ENCODE peak calls at places on chromosomes 11 and 22, in five cellular contexts. D, W, R, P and M are unnamed samples.

GRCh38 chr22:19085233-19086043 is 36.8 kb downstream of the DGCR2 start:
- DNase-seq in D (no peak), W (no peak), R (no peak), P (no peak), M (no peak)

GRCh38 chr22:50502628-50503474 is 4.7 kb downstream of the LMF2 start:
- DNase-seq in P (no peak), D (no peak), W (no peak), R (no peak), M (no peak)

GRCh38 chr22:31093956-31094622 is 13.0 kb downstream of the SMTN start:
- DNase-seq in D (no peak), P (no peak), R (no peak), W (no peak), M (peak; percentile 46)

GRCh38 chr22:24928322-24928721 is 18.2 kb downstream of the LHFPL7 start:
- DNase-seq in R (no peak), D (no peak), P (no peak), W (no peak), M (no peak)

GRCh38 chr11:67117667-67118058 is 1.4 kb upstream of the KDM2A start:
- DNase-seq in D (peak; percentile 19), R (no peak), W (peak; percentile 24), P (no peak), M (no peak)

GRCh38 chr11:44790211-44790610 is 63.4 kb downstream of the TSPAN18 start:
- DNase-seq in P (no peak), R (no peak), D (no peak), W (no peak), M (no peak)

GRCh38 chr11:11876458-11876857 is 34.7 kb downstream of the USP47 start:
- DNase-seq in R (no peak), P (peak; percentile 13), W (peak; percentile 16), D (no peak), M (no peak)

GRCh38 chr11:111541209-111542061 is 915 bp downstream of the LAYN start:
- DNase-seq in P (no peak), W (peak; percentile 23), D (no peak), R (peak; percentile 50), M (no peak)

GRCh38 chr11:67648140-67648795 is 2.3 kb downstream of the ACY3 start:
- DNase-seq in P (no peak), D (no peak), W (peak; percentile 72), R (no peak), M (no peak)

GRCh38 chr22:41826001-41826400 is 6.9 kb upstream of the SREBF2 start:
- DNase-seq in R (no peak), W (no peak), D (no peak), P (no peak), M (no peak)

GRCh38 chr22:41825376-41825775 is 7.5 kb upstream of the SREBF2 start:
- DNase-seq in D (no peak), W (no peak), R (no peak), P (no peak), M (no peak)

GRCh38 chr22:41827671-41828070 is 5.2 kb upstream of the SREBF2 start:
- DNase-seq in W (no peak), R (no peak), D (no peak), P (no peak), M (no peak)

GRCh38 chr22:41828516-41828915 is 4.4 kb upstream of the SREBF2 start:
- DNase-seq in P (no peak), D (no peak), R (no peak), W (no peak), M (no peak)

GRCh38 chr22:41826430-41827383 is 6.2 kb upstream of the SREBF2 start:
- DNase-seq in R (no peak), P (no peak), D (no peak), W (peak; percentile 27), M (no peak)
- H3K27ac ChIP-seq in R (no peak overlapping the region), P (peak overlapping the region; percentile 40), D (no peak overlapping the region), W (peak overlapping the region; percentile 41), M (no peak overlapping the region)

DNA sequence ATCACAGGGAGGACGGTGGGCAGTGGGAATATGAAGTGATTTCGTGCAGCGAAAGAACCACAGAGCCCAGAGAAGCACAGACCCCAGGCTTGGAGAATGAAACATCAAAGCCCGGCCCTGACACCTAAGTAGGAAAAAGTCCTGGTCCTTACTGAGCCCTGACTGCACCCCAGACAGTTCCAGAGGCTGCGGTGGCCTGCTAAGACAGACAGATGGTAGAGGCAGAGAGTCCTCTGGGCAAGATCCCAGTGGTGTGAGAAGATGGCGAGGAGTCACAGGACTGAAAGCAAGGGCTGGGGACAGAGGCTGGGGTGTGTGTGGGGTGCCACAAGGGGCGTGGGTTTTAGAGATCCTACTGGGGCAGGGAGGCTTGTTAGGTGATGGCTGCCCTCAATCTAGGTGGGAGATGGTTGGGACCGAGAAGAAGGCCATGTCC is 3.7 kb downstream of the CBX6 start:
- DNase-seq in W (no peak), P (no peak), R (no peak), D (no peak), M (no peak)
- H3K27ac ChIP-seq in W (no peak overlapping the region), P (peak overlapping the region; percentile 15), R (no peak overlapping the region), D (no peak overlapping the region), M (no peak overlapping the region)

DNA sequence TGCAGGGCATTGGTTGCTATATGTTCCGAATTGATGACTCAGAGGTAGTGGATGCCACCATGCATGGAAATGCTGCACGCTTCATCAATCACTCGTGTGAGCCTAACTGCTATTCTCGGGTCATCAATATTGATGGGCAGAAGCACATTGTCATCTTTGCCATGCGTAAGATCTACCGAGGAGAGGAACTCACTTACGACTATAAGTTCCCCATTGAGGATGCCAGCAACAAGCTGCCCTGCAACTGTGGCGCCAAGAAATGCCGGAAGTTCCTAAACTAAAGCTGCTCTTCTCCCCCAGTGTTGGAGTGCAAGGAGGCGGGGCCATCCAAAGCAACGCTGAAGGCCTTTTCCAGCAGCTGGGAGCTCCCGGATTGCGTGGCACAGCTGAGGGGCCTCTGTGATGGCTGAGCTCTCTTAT is 5.4 kb upstream of the TTC36 start:
- DNase-seq in W (no peak), P (no peak), D (no peak), R (no peak), M (no peak)
- H3K27ac ChIP-seq in W (no peak overlapping the region), P (no peak overlapping the region), D (no peak overlapping the region), R (no peak overlapping the region), M (no peak overlapping the region)

DNA sequence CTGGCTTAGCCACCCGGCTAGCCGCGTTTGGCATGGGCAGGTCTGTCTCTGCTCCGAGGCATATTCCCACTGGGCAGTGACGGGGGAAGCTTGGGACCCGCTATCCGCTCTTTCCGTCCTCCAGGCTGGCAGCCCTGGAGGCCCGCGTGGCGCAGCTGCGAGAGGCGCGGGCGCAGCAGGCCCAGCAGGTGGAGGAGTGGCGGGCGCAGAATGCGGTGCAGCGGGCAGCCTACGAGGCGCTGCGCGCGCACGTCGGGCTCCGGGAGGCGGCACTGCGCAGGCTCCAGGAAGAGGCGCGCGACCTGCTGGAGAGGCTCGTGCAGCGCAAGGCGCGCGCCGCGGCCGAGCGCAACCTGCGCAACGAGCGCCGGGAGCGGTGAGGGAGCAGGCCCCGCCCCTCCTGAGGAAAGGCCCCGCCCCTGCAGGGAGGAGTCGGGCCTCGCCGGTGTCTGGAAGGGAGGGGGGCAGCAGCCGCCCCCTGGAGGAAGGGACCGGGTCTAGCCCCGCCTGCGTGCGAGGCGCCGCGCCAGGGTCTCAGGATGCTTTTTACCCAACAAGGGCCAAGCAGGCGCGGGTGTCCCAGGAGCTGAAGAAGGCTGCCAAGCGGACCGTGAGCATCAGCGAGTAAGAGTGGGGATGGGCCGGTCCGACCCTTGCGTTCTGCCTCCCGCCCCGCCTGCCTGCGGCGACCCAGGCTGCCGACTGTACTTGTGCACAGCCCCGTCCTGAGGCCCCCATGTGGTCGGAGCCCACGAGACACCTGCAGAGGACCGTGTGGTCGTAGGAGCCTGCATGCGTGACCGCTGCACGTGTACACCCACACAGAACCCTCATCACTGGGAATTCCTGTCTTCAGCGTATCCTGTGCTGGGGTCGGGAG is 7.9 kb downstream of the ATG16L2 start:
- DNase-seq in R (peak; percentile 72), D (peak; percentile 81), W (peak; percentile 93), P (peak; percentile 92), M (peak; percentile 80)
- H3K27ac ChIP-seq in R (peak overlapping the region; percentile 60), D (peak overlapping the region; percentile 40), W (peak overlapping the region; percentile 50), P (peak overlapping the region; percentile 66), M (peak overlapping the region; percentile 71)